ENCODE peak calls at places on chromosomes 11 and 22, in seven cellular contexts. D is WTC11, I is ovary, Q is upper lobe of right lung, G is body of pancreas, Y is AG09319, Z is GM20000. X is an unnamed sample.

GRCh38 chr11:85918910-85919794 is 64.0 kb downstream of the CCDC83 start:
- DNase-seq in D (no peak), I (no peak), Q (no peak), G (no peak), Y (no peak), Z (no peak), X (no peak)

GRCh38 chr11:126892781-126893180 is 107.8 kb downstream of the KIRREL3 start:
- DNase-seq in D (no peak), I (no peak), Q (no peak), G (no peak), Y (no peak), Z (no peak), X (no peak)

GRCh38 chr22:29268511-29269229 is 602 bp downstream of the EWSR1 start:
- DNase-seq in D (peak), I (peak), Q (peak), G (peak), Y (no peak), Z (peak), X (peak)

GRCh38 chr22:39259698-39260097 is 14.9 kb upstream of the PDGFB start:
- DNase-seq in D (no peak), I (no peak), Q (no peak), G (peak), Y (no peak), Z (no peak), X (no peak)

GRCh38 chr22:17472886-17473285 is 90.4 kb upstream of the SLC25A18 start:
- DNase-seq in D (no peak), I (no peak), Q (no peak), G (no peak), Y (no peak), Z (no peak), X (no peak)

GRCh38 chr11:9760180-9760550 is 96.3 kb downstream of the SWAP70 start:
- DNase-seq in D (no peak), I (peak), Q (peak), G (peak), Y (peak), Z (no peak), X (peak)

GRCh38 chr22:16866167-16866566 is 41.0 kb upstream of the XKR3 start:
- DNase-seq in D (no peak), I (no peak), Q (no peak), G (no peak), Y (peak), Z (no peak), X (no peak)

GRCh38 chr11:7450836-7451235 is 34.5 kb upstream of the OLFML1 start:
- DNase-seq in D (no peak), I (no peak), Q (no peak), G (no peak), Y (no peak), Z (no peak), X (no peak)

GRCh38 chr11:10742460-10743208 is 8.4 kb upstream of the CTR9 start:
- DNase-seq in D (no peak), I (no peak), Q (no peak), G (no peak), Y (no peak), Z (no peak), X (no peak)

GRCh38 chr11:46649180-46649738 is 31.9 kb downstream of the ATG13 start:
- DNase-seq in D (no peak), I (peak), Q (no peak), G (peak), Y (peak), Z (no peak), X (no peak)

GRCh38 chr22:19868773-19869471 is 14.2 kb upstream of the GNB1L start:
- DNase-seq in D (peak), I (peak), Q (peak), G (peak), Y (no peak), Z (no peak), X (no peak)

GRCh38 chr22:41387341-41387740 is 5.6 kb downstream of the TEF start:
- DNase-seq in D (no peak), I (no peak), Q (no peak), G (no peak), Y (no peak), Z (no peak), X (no peak)

GRCh38 chr22:50599816-50600454 is 658 bp upstream of the MAPK8IP2 start:
- DNase-seq in D (peak), I (peak), Q (no peak), G (peak), Y (no peak), Z (peak), X (no peak)

GRCh38 chr22:46131151-46131587 is 19.2 kb upstream of the PPARA start:
- DNase-seq in D (peak), I (no peak), Q (no peak), G (no peak), Y (no peak), Z (no peak), X (no peak)

GRCh38 chr22:32932176-32932575 is 126.0 kb downstream of the SYN3 start:
- DNase-seq in D (no peak), I (no peak), Q (no peak), G (no peak), Y (no peak), Z (no peak), X (no peak)

GRCh38 chr11:742156-742546 is 5.1 kb upstream of the TALDO1 start:
- DNase-seq in D (no peak), I (no peak), Q (no peak), G (no peak), Y (no peak), Z (no peak), X (no peak)

GRCh38 chr22:43302462-43303109 is 40.6 kb downstream of the SCUBE1 start:
- DNase-seq in D (no peak), I (peak), Q (no peak), G (no peak), Y (no peak), Z (no peak), X (no peak)

GRCh38 chr11:3169235-3169951 is 4.3 kb upstream of the OSBPL5 start:
- DNase-seq in D (peak), I (no peak), Q (peak), G (peak), Y (no peak), Z (no peak), X (no peak)

GRCh38 chr11:76234704-76235232 is 28.5 kb upstream of the WNT11 start:
- DNase-seq in D (no peak), I (peak), Q (peak), G (no peak), Y (peak), Z (peak), X (no peak)

GRCh38 chr11:32154275-32154674 is 63.4 kb downstream of the RCN1 start:
- DNase-seq in D (no peak), I (no peak), Q (no peak), G (no peak), Y (no peak), Z (peak), X (no peak)

GRCh38 chr22:35229865-35230264 is 27.4 kb upstream of the HMGXB4 start:
- DNase-seq in D (no peak), I (no peak), Q (no peak), G (no peak), Y (no peak), Z (no peak), X (no peak)

GRCh38 chr11:125207866-125208425 is 43.4 kb downstream of the PKNOX2 start:
- DNase-seq in D (no peak), I (no peak), Q (no peak), G (no peak), Y (no peak), Z (no peak), X (no peak)

DNA sequence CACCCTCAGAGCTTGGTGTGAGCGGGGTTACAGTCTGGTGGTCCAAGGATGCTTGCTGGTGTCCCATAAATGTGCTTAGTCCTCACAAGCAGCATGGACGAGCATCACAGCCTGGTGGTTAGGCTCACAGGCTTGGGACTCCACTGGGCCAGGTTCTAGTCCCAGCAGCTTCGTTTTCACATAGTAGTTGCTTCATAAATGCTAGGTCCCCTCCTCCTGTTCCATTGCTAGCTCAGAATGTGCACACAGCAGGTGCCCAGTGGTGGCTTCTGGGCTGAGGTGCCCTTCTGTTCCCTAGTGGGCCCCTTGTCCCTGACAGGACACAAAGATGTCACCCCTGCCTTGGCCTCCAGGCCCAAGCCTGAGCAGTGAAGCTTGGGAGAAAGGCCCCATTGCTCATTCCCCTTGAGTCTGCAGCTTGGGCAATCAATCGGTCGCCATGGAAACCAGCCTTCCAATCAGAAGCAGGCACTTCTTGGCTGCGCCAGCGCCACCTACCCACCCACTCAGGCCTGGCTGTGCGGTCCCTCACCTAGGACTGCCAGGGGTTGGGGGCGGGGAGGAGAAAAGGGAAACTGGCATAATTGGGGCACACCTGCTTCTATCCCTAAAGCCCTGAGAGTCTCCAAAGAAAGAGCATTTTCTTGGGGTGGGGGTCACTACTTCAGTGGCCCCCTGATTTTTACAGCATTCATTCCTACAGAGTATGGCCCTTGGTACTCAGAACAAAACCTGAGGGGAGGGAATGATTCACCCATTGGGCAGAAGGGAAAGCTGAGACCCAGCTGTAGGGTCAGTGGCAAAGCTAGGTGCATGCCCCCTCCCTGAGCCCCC is 48.1 kb downstream of the CYTH4 start:
- DNase-seq in D (peak), I (no peak), Q (peak), G (peak), Y (no peak), Z (peak), X (no peak)
- TF ChIP-seq CTCF in D (no peak), I (no peak), Q (no peak), G (no peak), Y (no peak), Z (peak), X (no peak)

DNA sequence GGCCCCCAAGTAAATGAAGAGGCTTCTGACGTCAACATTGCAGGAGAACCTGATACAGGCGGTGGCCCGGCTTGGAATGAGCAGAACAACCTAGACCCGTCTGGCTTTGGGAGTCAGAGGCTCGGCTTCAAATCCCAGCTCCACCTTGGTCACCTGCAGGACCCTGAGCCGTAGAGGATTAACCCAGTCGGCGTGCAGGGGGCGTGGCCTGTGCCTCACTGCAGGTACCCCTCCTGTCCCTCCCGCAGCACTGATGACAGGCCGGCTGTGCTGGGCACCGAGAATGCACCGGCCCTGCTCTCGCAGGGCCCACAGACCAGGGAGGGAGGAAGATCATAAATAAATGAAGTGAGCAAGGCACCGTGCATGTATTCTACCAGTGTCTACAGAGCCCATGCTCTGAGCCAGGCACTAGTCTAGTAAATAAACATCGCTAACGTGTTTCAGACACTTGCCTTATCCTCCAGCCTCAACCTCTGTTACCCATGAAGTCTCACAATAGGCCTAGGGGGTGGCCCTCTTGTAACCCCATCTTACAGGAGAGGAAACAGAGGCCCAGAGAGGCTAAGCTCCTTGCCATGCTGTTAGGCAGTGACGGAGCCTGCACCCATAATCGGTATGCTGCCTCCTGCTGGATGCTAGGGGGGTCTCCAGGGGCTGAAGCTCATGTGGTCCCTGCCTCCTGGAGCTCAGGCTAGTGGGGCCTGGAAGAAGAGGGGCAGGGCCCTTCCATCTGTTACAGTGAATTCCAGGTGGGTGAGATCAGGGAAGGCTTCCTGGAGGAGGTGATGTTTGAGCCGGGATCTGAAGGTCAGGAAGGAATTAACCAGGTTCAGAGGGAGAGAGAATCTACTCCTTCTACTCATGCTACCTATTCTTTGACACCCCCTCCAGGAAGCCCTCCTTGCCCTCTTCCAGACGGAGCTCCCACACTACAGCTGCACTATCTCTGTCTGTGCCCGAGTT is 53.4 kb downstream of the RTL6 start:
- DNase-seq in D (peak), I (no peak), Q (peak), G (no peak), Y (no peak), Z (no peak), X (no peak)
- TF ChIP-seq CTCF in D (peak), I (no peak), Q (no peak), G (no peak), Y (no peak), Z (no peak), X (peak)

GRCh38 chr11:41175304-41175972 is 284.0 kb downstream of the LRRC4C start:
- DNase-seq in D (no peak), I (no peak), Q (no peak), G (no peak), Y (no peak), Z (no peak), X (no peak)
- TF ChIP-seq CTCF in D (no peak), I (no peak), Q (no peak), G (no peak), Y (no peak), Z (no peak), X (no peak)

DNA sequence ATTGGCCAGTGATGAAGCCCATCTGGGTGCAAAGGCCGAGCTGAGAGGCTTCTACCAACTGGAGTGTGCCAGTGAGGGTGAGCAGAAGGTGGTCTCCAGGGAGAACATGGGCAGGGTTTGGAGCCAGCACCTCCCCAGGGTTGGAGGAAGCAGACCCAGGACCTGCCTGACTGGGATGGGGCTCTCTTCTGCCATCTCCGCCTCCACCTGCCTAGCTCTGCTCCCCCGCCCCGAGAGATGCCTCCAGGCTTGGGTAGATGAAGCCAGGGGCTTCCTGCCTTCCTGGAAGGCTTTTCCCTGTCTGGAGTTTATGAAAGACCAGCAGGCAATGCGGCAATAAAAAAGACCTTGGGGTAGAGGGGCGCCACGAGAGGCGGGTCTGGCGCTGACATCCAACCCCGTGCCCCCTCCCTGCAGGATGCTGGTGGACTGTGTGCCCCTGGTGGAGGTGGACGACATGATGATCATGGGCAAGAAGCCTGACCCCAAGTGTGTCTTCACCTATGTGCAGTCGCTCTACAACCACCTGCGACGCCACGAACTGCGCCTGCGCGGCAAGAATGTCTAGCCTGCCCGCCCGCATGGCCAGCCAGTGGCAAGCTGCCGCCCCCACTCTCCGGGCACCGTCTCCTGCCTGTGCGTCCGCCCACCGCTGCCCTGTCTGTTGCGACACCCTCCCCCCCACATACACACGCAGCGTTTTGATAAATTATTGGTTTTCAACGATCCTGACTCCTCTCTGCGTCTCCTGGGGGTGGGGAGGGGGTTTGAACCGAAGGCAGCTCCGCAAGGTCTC is 3.3 kb downstream of the SELENOM start:
- DNase-seq in D (no peak), I (peak), Q (no peak), G (no peak), Y (no peak), Z (no peak), X (no peak)
- TF ChIP-seq CTCF in D (no peak), I (no peak), Q (no peak), G (no peak), Y (no peak), Z (no peak), X (no peak)

X was measured in osteocyte.